ENCODE peak calls at places on chromosomes 13 and 19, in nine cellular contexts. O is heart right ventricle; P is left ventricle myocardium inferior; S is HCT116; Y is PC-9; V is endodermal cell; J is mesendoderm; D is CD8-positive, alpha-beta memory T cell; C is A673. M is an unnamed sample.

GRCh38 chr13:39417643-39418042 is 185.3 kb downstream of the LHFPL6 start:
- DNase-seq in P (no peak), J (peak; percentile 96), O (no peak), S (no peak), D (no peak), V (peak; percentile 85), C (peak; percentile 51), Y (peak; percentile 28), M (peak; percentile 46)

GRCh38 chr13:34357435-34358232 is 539.7 kb downstream of the RFC3 start:
- DNase-seq in V (peak; percentile 50), Y (peak; percentile 25), O (no peak), D (no peak), J (peak; percentile 32), C (peak; percentile 45), S (no peak), P (no peak), M (no peak)

GRCh38 chr19:4971816-4972495 is 3.0 kb downstream of the KDM4B start:
- DNase-seq in D (no peak), V (no peak), P (no peak), O (no peak), C (no peak), S (no peak), Y (no peak), J (no peak), M (no peak)

GRCh38 chr13:94712812-94713555 is 639 bp upstream of the SOX21 start:
- DNase-seq in V (peak; percentile 81), S (no peak), C (peak; percentile 44), O (no peak), Y (no peak), J (peak; percentile 46), D (no peak), P (no peak), M (peak; percentile 48)

GRCh38 chr13:106151056-106151699 is 384.3 kb downstream of the EFNB2 start:
- DNase-seq in J (peak; percentile 47), C (no peak), O (no peak), V (no peak), P (no peak), D (no peak), Y (peak; percentile 79), S (peak; percentile 87), M (no peak)

GRCh38 chr13:32538234-32538620 is 368 bp downstream of the N4BP2L2 start:
- DNase-seq in C (no peak), J (no peak), D (no peak), O (peak; percentile 44), Y (no peak), V (no peak), P (peak; percentile 18), S (no peak), M (no peak)

GRCh38 chr19:39557791-39558622 is 18.0 kb upstream of the EID2 start:
- DNase-seq in P (no peak), V (no peak), O (no peak), D (peak; percentile 21), C (no peak), J (no peak), S (no peak), Y (peak; percentile 44), M (no peak)

GRCh38 chr13:32031815-32032345 is 306 bp downstream of the FRY start:
- DNase-seq in C (no peak), P (no peak), S (no peak), O (no peak), V (no peak), Y (no peak), J (peak; percentile 31), D (no peak), M (no peak)

GRCh38 chr13:96089139-96089538 is 768 bp upstream of the HS6ST3 start:
- DNase-seq in Y (no peak), P (no peak), O (no peak), C (no peak), D (no peak), S (no peak), V (no peak), J (no peak), M (no peak)

GRCh38 chr13:92494915-92495314 is 731.7 kb upstream of the GPC6 start:
- DNase-seq in Y (no peak), D (no peak), J (no peak), C (no peak), S (no peak), V (no peak), O (no peak), P (no peak), M (no peak)

GRCh38 chr13:92500192-92500591 is 726.4 kb upstream of the GPC6 start:
- DNase-seq in J (peak; percentile 75), D (no peak), C (no peak), O (no peak), Y (no peak), V (peak; percentile 71), P (no peak), S (no peak), M (no peak)
- H3K27ac ChIP-seq in J (no peak overlapping the region), D (no peak overlapping the region), C (no peak overlapping the region), O (no peak overlapping the region), Y (no peak overlapping the region), V (no peak overlapping the region), P (no peak overlapping the region), S (no peak overlapping the region), M (no peak overlapping the region)

DNA sequence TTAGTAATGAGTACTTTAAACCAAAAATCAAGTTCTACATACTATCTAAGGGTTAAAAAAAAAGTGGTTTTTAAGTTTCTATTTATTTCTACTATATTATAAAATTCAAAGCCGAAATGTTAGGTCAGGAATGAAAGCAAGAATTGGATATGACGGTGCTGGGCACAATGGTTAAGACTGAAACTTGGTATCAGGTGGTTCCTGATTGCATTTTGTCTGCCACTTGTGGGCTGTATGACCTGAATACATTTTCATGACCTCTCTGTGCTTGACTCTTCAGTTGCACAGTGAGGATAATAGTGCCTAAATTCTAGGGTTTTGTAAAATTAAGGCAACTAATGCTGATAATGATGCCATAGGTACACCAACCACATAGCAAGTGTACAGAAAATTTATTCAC is 22.3 kb upstream of the ZNF675 start:
- DNase-seq in Y (no peak), J (no peak), P (no peak), V (no peak), O (no peak), C (no peak), D (no peak), S (no peak), M (no peak)
- H3K27ac ChIP-seq in Y (no peak overlapping the region), J (no peak overlapping the region), P (no peak overlapping the region), V (no peak overlapping the region), O (no peak overlapping the region), C (no peak overlapping the region), D (no peak overlapping the region), S (no peak overlapping the region), M (no peak overlapping the region)

DNA sequence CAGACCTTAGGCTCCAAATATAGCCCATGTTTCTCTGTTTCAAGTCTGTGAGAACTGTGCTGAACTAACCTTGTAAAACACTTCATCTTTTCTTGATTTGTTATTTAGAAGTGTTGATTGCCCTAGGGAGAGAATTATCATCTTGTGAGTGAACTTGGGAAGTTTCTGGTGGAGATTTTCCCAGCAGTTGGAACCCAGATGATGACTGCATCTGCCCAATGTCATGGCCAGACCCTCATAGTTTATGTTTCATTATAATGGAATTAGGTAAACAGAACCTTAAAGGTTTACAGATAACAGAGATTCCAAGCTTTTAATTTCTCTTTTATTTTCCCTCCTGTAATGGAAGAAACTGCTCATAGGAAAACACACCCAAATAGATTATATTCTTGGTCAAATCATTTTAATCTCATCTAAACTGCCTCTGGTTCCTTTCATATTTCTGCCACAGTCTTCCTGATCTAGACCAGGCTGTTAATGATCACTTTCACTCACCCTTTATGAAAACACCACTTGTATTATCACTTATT is 569.1 kb downstream of the KCTD12 start:
- DNase-seq in S (no peak), D (no peak), C (no peak), P (no peak), Y (no peak), V (no peak), O (no peak), J (no peak), M (no peak)
- H3K27ac ChIP-seq in S (no peak overlapping the region), D (no peak overlapping the region), C (no peak overlapping the region), P (no peak overlapping the region), Y (no peak overlapping the region), V (no peak overlapping the region), O (no peak overlapping the region), J (no peak overlapping the region), M (no peak overlapping the region)

GRCh38 chr19:55069137-55069858 is 6.3 kb upstream of the RDH13 start:
- DNase-seq in O (peak; percentile 44), D (no peak), C (peak; percentile 58), Y (peak; percentile 90), V (peak; percentile 94), P (no peak), J (peak; percentile 96), S (no peak), M (no peak)
- H3K27ac ChIP-seq in O (no peak overlapping the region), D (peak overlapping the region; percentile 16), C (no peak overlapping the region), Y (peak overlapping the region; percentile 98), V (no peak overlapping the region), P (peak overlapping the region; percentile 54), J (peak overlapping the region; percentile 65), S (peak overlapping the region; percentile 41), M (no peak overlapping the region)

DNA sequence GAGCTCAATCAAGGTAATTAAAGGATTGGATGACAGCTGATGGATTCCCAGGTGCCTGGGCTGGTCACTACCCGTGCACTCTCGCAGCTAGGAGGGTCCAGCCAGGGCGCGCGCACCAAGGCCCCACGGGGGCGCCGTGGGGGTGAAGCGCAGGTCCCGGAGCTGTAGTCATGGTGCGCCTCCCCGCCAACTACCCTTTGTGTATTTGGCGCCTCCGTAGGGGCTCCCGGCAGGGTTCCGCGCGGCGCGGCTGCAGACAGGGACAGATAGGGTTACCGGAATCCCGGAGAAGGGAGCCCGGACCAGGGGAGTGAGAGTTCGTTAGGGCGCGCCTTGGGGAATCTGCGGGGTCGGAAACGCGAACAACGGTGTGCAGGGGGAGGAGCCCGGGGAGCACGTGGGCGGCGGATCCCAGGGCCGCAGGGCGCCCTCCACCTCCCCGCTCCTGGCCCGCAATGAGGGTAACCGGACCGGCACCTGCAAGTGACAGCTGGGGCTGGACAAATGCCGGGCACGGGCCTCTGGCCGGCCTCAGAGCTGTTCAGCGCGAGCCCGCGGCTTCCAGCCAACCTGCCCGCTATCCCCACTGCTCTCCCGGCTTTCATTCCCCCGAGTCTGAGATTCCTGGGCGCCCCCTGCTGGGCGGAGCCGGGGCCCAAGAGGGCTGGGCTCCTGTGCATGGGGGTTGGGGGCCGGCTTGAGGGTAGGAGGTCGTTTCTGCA is 3.4 kb upstream of the PRAM1 start:
- DNase-seq in O (peak; percentile 78), Y (peak; percentile 72), D (peak; percentile 69), C (peak; percentile 85), S (no peak), P (peak; percentile 85), J (peak; percentile 85), V (peak; percentile 94), M (peak; percentile 25)
- H3K27ac ChIP-seq in O (peak overlapping the region; percentile 18), Y (no peak overlapping the region), D (peak overlapping the region; percentile 1), C (peak overlapping the region; percentile 78), S (peak overlapping the region; percentile 77), P (peak overlapping the region; percentile 38), J (peak overlapping the region; percentile 8), V (peak overlapping the region; percentile 61), M (peak overlapping the region; percentile 66)

M was measured in substantia nigra.